ENCODE peak calls at places on chromosomes 16 and 17, in seven cellular contexts. O is body of pancreas, G is cardiac fibroblast, D is fibroblast of mammary gland, M is AG04449, Y is psoas muscle, B is fibroblast of lung. R is an unnamed sample.
A peak's percentile ranks its signal among the peaks of the same experiment; 100 is the strongest.

GRCh38 chr16:67296422-67296821 is 17.1 kb downstream of the PLEKHG4 start:
- DNase-seq in O (no peak), M (no peak), D (peak; percentile 80), B (peak; percentile 82), G (peak; percentile 47), Y (no peak), R (no peak)

GRCh38 chr17:15480209-15480608 is 12.8 kb upstream of the CDRT4 start:
- DNase-seq in G (no peak), Y (no peak), B (no peak), M (no peak), O (no peak), D (no peak), R (no peak)

GRCh38 chr16:69476920-69477418 is 52.5 kb downstream of the CYB5B start:
- DNase-seq in D (peak; percentile 95), Y (no peak), B (peak; percentile 90), M (peak; percentile 77), O (no peak), G (peak; percentile 60), R (peak; percentile 77)

GRCh38 chr17:44905006-44906000 is 6.1 kb upstream of the EFTUD2 start:
- DNase-seq in B (no peak), G (no peak), O (no peak), M (no peak), Y (no peak), D (peak; percentile 28), R (no peak)

GRCh38 chr17:66716236-66717026 is 118.5 kb upstream of the CACNG5 start:
- DNase-seq in G (peak; percentile 33), B (peak; percentile 43), O (no peak), M (no peak), D (peak; percentile 21), Y (no peak), R (no peak)

GRCh38 chr17:37322106-37322505 is 53.7 kb upstream of the C17orf78 start:
- DNase-seq in G (no peak), M (no peak), B (no peak), D (no peak), O (no peak), Y (no peak), R (no peak)

GRCh38 chr17:304461-304860 is 48.1 kb downstream of the RPH3AL start:
- DNase-seq in M (no peak), O (no peak), D (no peak), Y (peak; percentile 63), B (no peak), G (no peak), R (no peak)

GRCh38 chr17:49409066-49409465 is 5.6 kb downstream of the PHB1 start:
- DNase-seq in M (no peak), G (no peak), D (no peak), Y (no peak), O (no peak), B (no peak), R (no peak)

GRCh38 chr16:71479420-71479819 is 9.7 kb downstream of the ZNF19 start:
- DNase-seq in Y (no peak), B (peak; percentile 40), M (no peak), D (peak; percentile 50), G (peak; percentile 55), O (peak; percentile 10), R (no peak)

GRCh38 chr16:17578921-17579876 is 108.4 kb upstream of the XYLT1 start:
- DNase-seq in G (peak; percentile 74), O (peak; percentile 75), Y (no peak), D (peak; percentile 85), M (peak; percentile 59), B (peak; percentile 83), R (peak; percentile 80)

GRCh38 chr16:86396318-86396882 is 113.9 kb upstream of the FOXF1 start:
- DNase-seq in B (peak; percentile 98), D (peak; percentile 88), M (no peak), G (peak; percentile 85), Y (no peak), O (no peak), R (peak; percentile 91)

GRCh38 chr16:54407596-54407995 is 121.0 kb upstream of the IRX3 start:
- DNase-seq in B (peak; percentile 50), M (peak; percentile 71), Y (no peak), G (peak; percentile 72), O (no peak), D (peak; percentile 57), R (no peak)

GRCh38 chr16:4610011-4611005 is 4.4 kb downstream of the UBALD1 start:
- DNase-seq in Y (no peak), M (no peak), G (no peak), D (no peak), B (no peak), O (no peak), R (no peak)

GRCh38 chr16:75064403-75065148 is 52.0 kb downstream of the LDHD start:
- DNase-seq in M (no peak), Y (no peak), B (no peak), D (no peak), O (no peak), G (no peak), R (no peak)

GRCh38 chr17:78224226-78225087 is 7.0 kb upstream of the TMEM235 start:
- DNase-seq in Y (no peak), M (no peak), B (no peak), O (no peak), D (no peak), G (no peak), R (no peak)

GRCh38 chr16:7246578-7246977 is 86.1 kb upstream of the RBFOX1 start:
- DNase-seq in O (no peak), B (no peak), Y (no peak), M (no peak), D (no peak), G (no peak), R (no peak)

GRCh38 chr17:5958850-5959249 is 111.3 kb upstream of the WSCD1 start:
- DNase-seq in O (no peak), M (no peak), D (no peak), G (no peak), Y (no peak), B (no peak), R (no peak)

GRCh38 chr17:13426991-13427390 is 174.7 kb downstream of the HS3ST3A1 start:
- DNase-seq in Y (no peak), O (no peak), B (no peak), G (no peak), M (no peak), D (no peak), R (no peak)

GRCh38 chr16:54933281-54934150 is 2.9 kb downstream of the IRX5 start:
- DNase-seq in O (no peak), Y (peak; percentile 51), D (no peak), G (no peak), B (no peak), M (no peak), R (no peak)

GRCh38 chr16:29901607-29901945 is 1.3 kb downstream of the ASPHD1 start:
- DNase-seq in B (no peak), O (no peak), M (no peak), D (no peak), Y (no peak), G (no peak), R (no peak)
- H3K4me3 ChIP-seq in B (no peak overlapping the region), O (no peak overlapping the region), M (peak overlapping the region; percentile 70), D (peak overlapping the region; percentile 61), Y (no peak overlapping the region), G (peak overlapping the region; percentile 63), R (peak overlapping the region; percentile 77)

GRCh38 chr16:27322858-27323780 is 9.3 kb downstream of the IL4R start:
- DNase-seq in Y (no peak), B (no peak), O (peak; percentile 80), M (no peak), G (no peak), D (no peak), R (no peak)
- H3K4me3 ChIP-seq in Y (no peak overlapping the region), B (no peak overlapping the region), O (no peak overlapping the region), M (no peak overlapping the region), G (no peak overlapping the region), D (no peak overlapping the region), R (no peak overlapping the region)

DNA sequence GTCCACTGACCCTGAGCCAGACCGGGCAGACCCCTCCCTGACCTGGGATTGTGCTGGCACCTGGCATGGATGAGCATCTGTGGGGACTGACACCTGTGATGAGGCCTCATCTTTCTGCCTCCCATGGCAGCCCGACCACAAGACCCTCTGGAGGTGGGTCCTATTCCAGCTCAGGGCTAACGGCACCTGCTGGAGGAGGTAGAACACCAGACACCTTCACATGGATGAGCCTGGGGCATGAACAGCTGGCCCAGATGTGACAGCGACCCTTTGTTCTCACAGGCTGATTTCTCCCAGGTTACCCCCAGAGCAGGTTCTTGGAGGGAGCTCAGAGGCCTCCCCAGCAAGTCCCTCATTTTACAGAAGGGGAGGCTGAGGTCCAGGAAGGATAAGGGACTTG is 46.4 kb upstream of the PIK3R6 start:
- DNase-seq in M (no peak), Y (no peak), O (no peak), D (no peak), B (no peak), G (no peak), R (no peak)
- H3K4me3 ChIP-seq in M (no peak overlapping the region), Y (no peak overlapping the region), O (no peak overlapping the region), D (no peak overlapping the region), B (no peak overlapping the region), G (no peak overlapping the region), R (no peak overlapping the region)

GRCh38 chr16:35344012-35344762 is 1884.8 kb downstream of the TP53TG3F start:
- DNase-seq in B (no peak), O (no peak), G (no peak), Y (peak; percentile 30), D (no peak), M (no peak), R (no peak)

GRCh38 chr16:35339337-35339736 is 1879.9 kb downstream of the TP53TG3F start:
- DNase-seq in D (peak; percentile 2), Y (no peak), B (no peak), G (no peak), M (no peak), O (no peak), R (no peak)

DNA sequence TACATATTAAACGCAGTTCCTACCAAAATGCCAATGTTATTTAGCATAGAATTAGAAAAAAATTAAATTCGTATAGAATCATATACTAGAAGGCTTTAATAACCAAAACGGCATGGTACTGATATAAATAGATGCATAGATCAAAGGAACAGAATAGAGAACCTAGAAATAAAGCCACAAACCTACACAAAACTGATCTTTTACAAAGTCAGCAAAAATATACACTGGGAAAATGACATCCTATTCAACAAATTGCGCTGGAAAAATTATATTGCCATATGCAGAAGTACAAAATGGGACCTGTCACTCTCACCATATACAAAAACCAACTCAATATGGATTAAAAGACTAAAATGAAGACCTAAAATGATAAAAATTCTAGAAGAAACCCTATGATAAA is 1882.6 kb downstream of the TP53TG3F start:
- DNase-seq in O (no peak), G (no peak), D (no peak), Y (no peak), B (no peak), M (no peak), R (no peak)
- H3K4me3 ChIP-seq in O (no peak overlapping the region), G (no peak overlapping the region), D (no peak overlapping the region), Y (no peak overlapping the region), B (no peak overlapping the region), M (no peak overlapping the region), R (no peak overlapping the region)

DNA sequence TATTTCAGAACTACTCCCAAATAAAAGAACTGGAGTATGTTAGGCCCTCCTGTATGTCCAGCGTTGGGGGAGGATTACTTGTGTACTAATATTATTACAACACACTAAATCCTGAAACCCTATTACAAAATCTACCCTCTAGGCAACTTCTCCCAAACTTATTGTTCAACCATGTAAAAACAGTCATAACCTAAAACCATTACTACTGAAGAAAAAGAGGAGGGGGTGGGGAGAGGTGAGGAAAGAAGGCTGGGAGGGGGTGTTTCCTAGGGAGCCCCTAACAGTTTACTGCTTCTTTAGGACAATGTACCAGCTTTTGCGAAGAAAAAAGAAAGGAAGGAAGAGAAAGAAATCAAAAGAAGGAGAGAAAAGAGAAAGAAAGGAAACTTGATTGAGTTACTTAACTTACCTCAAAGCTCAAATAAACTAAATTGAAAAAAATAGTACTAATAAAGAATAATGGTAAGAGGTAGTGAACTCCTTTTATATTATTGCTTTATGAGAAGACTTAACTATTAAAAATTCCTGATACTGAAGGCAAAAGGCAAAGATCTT is 2.3 kb downstream of the SALL1 start:
- DNase-seq in B (no peak), D (peak; percentile 56), M (no peak), O (no peak), Y (no peak), G (peak; percentile 27), R (no peak)
- H3K4me3 ChIP-seq in B (no peak overlapping the region), D (no peak overlapping the region), M (peak overlapping the region; percentile 76), O (no peak overlapping the region), Y (no peak overlapping the region), G (no peak overlapping the region), R (peak overlapping the region; percentile 82)

R was measured in AG04450.